ENCODE peak calls at places on chromosomes 4 and X, in ten cellular contexts. One of them, this sample, is unnamed.
A peak's percentile ranks its signal among the peaks of the same experiment; 100 is the strongest.

GRCh38 chr4:172554588-172554987 is 614.0 kb upstream of the GALNT7 start:
- DNase-seq in cardiac muscle cell: no peak
- DNase-seq in dermis blood vessel endothelial cell: no peak
- DNase-seq in SK-MEL-5: no peak
- DNase-seq in tibial artery: no peak
- DNase-seq in heart left ventricle: no peak
- DNase-seq in neural crest cell: no peak
- DNase-seq in GM20000: no peak
- DNase-seq in NCI-H2081: no peak
- DNase-seq in germinal center: no peak
- DNase-seq in this sample: no peak

GRCh38 chr4:55030606-55031005 is 94.8 kb downstream of the KDR start:
- DNase-seq in cardiac muscle cell: no peak
- DNase-seq in SK-MEL-5: no peak
- DNase-seq in dermis blood vessel endothelial cell: peak; percentile 39
- DNase-seq in NCI-H2081: no peak
- DNase-seq in germinal center: no peak
- DNase-seq in tibial artery: no peak
- DNase-seq in heart left ventricle: no peak
- DNase-seq in GM20000: no peak
- DNase-seq in neural crest cell: no peak
- DNase-seq in this sample: no peak

GRCh38 chrX:13666836-13667235 is 13.9 kb downstream of the TCEANC start:
- DNase-seq in neural crest cell: no peak
- DNase-seq in dermis blood vessel endothelial cell: no peak
- DNase-seq in cardiac muscle cell: no peak
- DNase-seq in tibial artery: no peak
- DNase-seq in germinal center: no peak
- DNase-seq in heart left ventricle: no peak
- DNase-seq in GM20000: no peak
- DNase-seq in SK-MEL-5: peak; percentile 91
- DNase-seq in NCI-H2081: no peak
- DNase-seq in this sample: peak; percentile 71

GRCh38 chr4:101418055-101418454 is 70.7 kb upstream of the PPP3CA start:
- DNase-seq in cardiac muscle cell: no peak
- DNase-seq in dermis blood vessel endothelial cell: no peak
- DNase-seq in germinal center: no peak
- DNase-seq in GM20000: peak; percentile 44
- DNase-seq in tibial artery: no peak
- DNase-seq in SK-MEL-5: no peak
- DNase-seq in NCI-H2081: no peak
- DNase-seq in neural crest cell: no peak
- DNase-seq in heart left ventricle: no peak
- DNase-seq in this sample: peak; percentile 13

GRCh38 chr4:149706942-149707341 is 108.7 kb downstream of the IQCM start:
- DNase-seq in tibial artery: no peak
- DNase-seq in germinal center: no peak
- DNase-seq in NCI-H2081: no peak
- DNase-seq in dermis blood vessel endothelial cell: no peak
- DNase-seq in heart left ventricle: no peak
- DNase-seq in SK-MEL-5: no peak
- DNase-seq in cardiac muscle cell: no peak
- DNase-seq in neural crest cell: no peak
- DNase-seq in GM20000: no peak
- DNase-seq in this sample: peak; percentile 65

GRCh38 chrX:83759872-83760271 is 101.1 kb upstream of the CYLC1 start:
- DNase-seq in cardiac muscle cell: peak; percentile 44
- DNase-seq in tibial artery: no peak
- DNase-seq in SK-MEL-5: peak; percentile 49
- DNase-seq in GM20000: peak; percentile 1
- DNase-seq in NCI-H2081: peak; percentile 44
- DNase-seq in neural crest cell: no peak
- DNase-seq in heart left ventricle: no peak
- DNase-seq in dermis blood vessel endothelial cell: peak; percentile 0
- DNase-seq in germinal center: no peak
- DNase-seq in this sample: peak; percentile 17

GRCh38 chr4:185128272-185129119 is 14.6 kb upstream of the SLC25A4 start:
- DNase-seq in SK-MEL-5: no peak
- DNase-seq in GM20000: peak; percentile 70
- DNase-seq in NCI-H2081: no peak
- DNase-seq in neural crest cell: no peak
- DNase-seq in germinal center: peak; percentile 62
- DNase-seq in dermis blood vessel endothelial cell: peak; percentile 23
- DNase-seq in tibial artery: no peak
- DNase-seq in cardiac muscle cell: peak; percentile 44
- DNase-seq in heart left ventricle: peak; percentile 69
- DNase-seq in this sample: no peak

GRCh38 chr4:24063771-24064170 is 173.9 kb upstream of the PPARGC1A start:
- DNase-seq in tibial artery: no peak
- DNase-seq in GM20000: no peak
- DNase-seq in NCI-H2081: peak; percentile 64
- DNase-seq in heart left ventricle: no peak
- DNase-seq in cardiac muscle cell: no peak
- DNase-seq in neural crest cell: no peak
- DNase-seq in SK-MEL-5: no peak
- DNase-seq in dermis blood vessel endothelial cell: no peak
- DNase-seq in germinal center: no peak
- DNase-seq in this sample: no peak

GRCh38 chr4:8224596-8225289 is 25.7 kb downstream of the SH3TC1 start:
- DNase-seq in cardiac muscle cell: no peak
- DNase-seq in SK-MEL-5: no peak
- DNase-seq in germinal center: no peak
- DNase-seq in neural crest cell: no peak
- DNase-seq in heart left ventricle: peak; percentile 43
- DNase-seq in dermis blood vessel endothelial cell: no peak
- DNase-seq in GM20000: no peak
- DNase-seq in NCI-H2081: peak; percentile 32
- DNase-seq in tibial artery: no peak
- DNase-seq in this sample: no peak